ENCODE peak calls at places on chromosomes 6 and 20, in five cellular contexts. T, I, D, Q and P are unnamed samples.

GRCh38 chr6:77650098-77650663 is 2.7 kb upstream of the MEI4 start:
- DNase-seq in T (peak), I (no peak), D (no peak), Q (no peak), P (no peak)

GRCh38 chr20:35305682-35306556 is 13.7 kb upstream of the FAM83C start:
- DNase-seq in T (peak), I (no peak), D (no peak), Q (no peak), P (no peak)

GRCh38 chr20:53274365-53274764 is 302.2 kb downstream of the TSHZ2 start:
- DNase-seq in T (no peak), I (no peak), D (no peak), Q (no peak), P (no peak)

GRCh38 chr6:15250440-15251168 is 4.7 kb downstream of the JARID2 start:
- DNase-seq in T (no peak), I (no peak), D (no peak), Q (no peak), P (no peak)

GRCh38 chr6:14537061-14537460 is 419.5 kb downstream of the CD83 start:
- DNase-seq in T (no peak), I (no peak), D (no peak), Q (no peak), P (no peak)

GRCh38 chr6:28589234-28589951 is 63.7 kb downstream of the GPX5 start:
- DNase-seq in T (no peak), I (no peak), D (peak), Q (peak), P (no peak)

GRCh38 chr20:54133434-54134427 is 40.1 kb downstream of the CYP24A1 start:
- DNase-seq in T (no peak), I (no peak), D (no peak), Q (no peak), P (no peak)

GRCh38 chr6:20563377-20563776 is 29.1 kb downstream of the CDKAL1 start:
- DNase-seq in T (no peak), I (no peak), D (no peak), Q (no peak), P (no peak)

GRCh38 chr6:113340371-113340770 is 516.8 kb upstream of the MARCKS start:
- DNase-seq in T (no peak), I (no peak), D (no peak), Q (no peak), P (no peak)

GRCh38 chr6:2396856-2397640 is 151.6 kb upstream of the GMDS start:
- DNase-seq in T (peak), I (no peak), D (no peak), Q (no peak), P (no peak)

GRCh38 chr6:69231983-69232382 is 564.8 kb downstream of the LMBRD1 start:
- DNase-seq in T (no peak), I (no peak), D (peak), Q (peak), P (no peak)

GRCh38 chr20:22686097-22686496 is 101.7 kb upstream of the FOXA2 start:
- DNase-seq in T (peak), I (no peak), D (peak), Q (peak), P (peak)

GRCh38 chr6:53718597-53719460 is 53.3 kb upstream of the KLHL31 start:
- DNase-seq in T (no peak), I (no peak), D (peak), Q (peak), P (peak)

GRCh38 chr6:4731996-4732395 is 44.2 kb upstream of the CDYL start:
- DNase-seq in T (no peak), I (no peak), D (no peak), Q (no peak), P (no peak)

GRCh38 chr20:43681991-43682410 is 15.1 kb downstream of the MYBL2 start:
- DNase-seq in T (no peak), I (peak), D (no peak), Q (peak), P (no peak)

GRCh38 chr6:33677153-33677660 is 34.3 kb downstream of the UQCC2 start:
- DNase-seq in T (no peak), I (no peak), D (no peak), Q (no peak), P (no peak)

GRCh38 chr6:99347804-99348203 is 1.7 kb downstream of the FAXC start:
- DNase-seq in T (no peak), I (no peak), D (no peak), Q (no peak), P (no peak)

GRCh38 chr6:7909323-7910276 is 988 bp downstream of the TXNDC5 start:
- DNase-seq in T (peak), I (no peak), D (peak), Q (peak), P (no peak)

GRCh38 chr6:9581155-9581554 is 833.7 kb downstream of the TFAP2A start:
- DNase-seq in T (no peak), I (no peak), D (no peak), Q (no peak), P (no peak)

GRCh38 chr20:62252342-62252966 is 14.1 kb downstream of the OSBPL2 start:
- DNase-seq in T (no peak), I (no peak), D (no peak), Q (no peak), P (no peak)

GRCh38 chr6:4864534-4864933 is 88.3 kb downstream of the CDYL start:
- DNase-seq in T (no peak), I (no peak), D (no peak), Q (no peak), P (no peak)

GRCh38 chr20:13119583-13119982 is 101.5 kb upstream of the ISM1 start:
- DNase-seq in T (no peak), I (peak), D (peak), Q (peak), P (peak)

GRCh38 chr6:77447254-77447653 is 16.0 kb downstream of the HTR1B start:
- DNase-seq in T (no peak), I (no peak), D (no peak), Q (no peak), P (no peak)

GRCh38 chr6:43910638-43911353 is 140.8 kb downstream of the VEGFA start:
- DNase-seq in T (no peak), I (no peak), D (peak), Q (no peak), P (no peak)